ENCODE peak calls at places on chromosomes 12 and 14, in nine cellular contexts. N is spleen, H is Peyer's patch, C is tibial nerve, B is WTC11, G is osteocyte, X is tibial artery, R is nephron progenitor cell, D is endothelial cell. K is an unnamed sample.

GRCh38 chr12:110183386-110183785 is 59.2 kb downstream of the IFT81 start:
- DNase-seq in G (no peak), C (no peak), H (no peak), B (no peak), X (no peak), N (no peak), D (no peak), R (no peak), K (no peak)

GRCh38 chr12:6630696-6631095 is 5.1 kb downstream of the LPAR5 start:
- DNase-seq in B (no peak), C (no peak), R (no peak), D (no peak), N (no peak), X (no peak), G (no peak), H (no peak), K (no peak)

GRCh38 chr14:36556811-36557433 is 25.5 kb downstream of the NKX2-8 start:
- DNase-seq in R (peak), H (no peak), C (no peak), X (no peak), N (no peak), D (peak), G (no peak), B (peak), K (no peak)

GRCh38 chr12:31591308-31591901 is 469 bp upstream of the DENND5B start:
- DNase-seq in H (peak), D (peak), N (no peak), B (no peak), G (no peak), X (no peak), C (no peak), R (peak), K (no peak)

GRCh38 chr12:94621662-94622359 is 28.5 kb downstream of the TMCC3 start:
- DNase-seq in G (no peak), C (no peak), R (no peak), B (no peak), D (no peak), X (no peak), N (no peak), H (peak), K (no peak)

GRCh38 chr12:57755454-57756372 is 810 bp downstream of the MARCHF9 start:
- DNase-seq in G (no peak), B (no peak), D (no peak), C (no peak), H (peak), N (peak), X (no peak), R (peak), K (no peak)

GRCh38 chr12:29241821-29242591 is 92.9 kb downstream of the FAR2 start:
- DNase-seq in B (no peak), C (no peak), X (no peak), G (no peak), N (no peak), D (no peak), H (peak), R (no peak), K (no peak)

GRCh38 chr14:87052646-87053225 is 940.2 kb downstream of the GALC start:
- DNase-seq in N (no peak), H (no peak), B (no peak), C (no peak), X (no peak), D (no peak), G (no peak), R (no peak), K (no peak)

GRCh38 chr12:13472690-13473089 is 276.2 kb downstream of the EMP1 start:
- DNase-seq in R (no peak), X (no peak), G (no peak), D (no peak), C (no peak), B (no peak), H (no peak), N (no peak), K (no peak)

GRCh38 chr12:98840325-98840724 is 195.2 kb downstream of the APAF1 start:
- DNase-seq in B (no peak), C (no peak), H (no peak), D (no peak), N (no peak), X (no peak), G (no peak), R (no peak), K (no peak)

GRCh38 chr12:54439096-54439495 is 20.0 kb upstream of the ITGA5 start:
- DNase-seq in D (no peak), X (no peak), R (no peak), B (no peak), G (peak), H (no peak), N (no peak), C (no peak), K (peak)

GRCh38 chr14:102878174-102878969 is 44.1 kb upstream of the AMN start:
- DNase-seq in R (no peak), D (no peak), X (no peak), N (no peak), B (peak), G (no peak), C (no peak), H (peak), K (no peak)

GRCh38 chr12:8562310-8562709 is 21.6 kb upstream of the CLEC4E start:
- DNase-seq in D (no peak), R (no peak), B (peak), G (no peak), X (no peak), C (no peak), H (no peak), N (no peak), K (no peak)
- TF ChIP-seq CTCF in D (no peak), R (no peak), B (peak), G (no peak), X (no peak), C (no peak), H (no peak), N (no peak), K (no peak)

GRCh38 chr14:25461780-25462179 is 411.8 kb upstream of the STXBP6 start:
- DNase-seq in D (no peak), B (peak), R (no peak), N (no peak), X (no peak), C (no peak), G (no peak), H (no peak), K (no peak)
- TF ChIP-seq CTCF in D (no peak), B (peak), R (no peak), N (no peak), X (no peak), C (no peak), G (no peak), H (no peak), K (no peak)

GRCh38 chr12:26017484-26018211 is 59.2 kb downstream of the RASSF8 start:
- DNase-seq in C (no peak), B (peak), G (no peak), R (peak), H (no peak), X (no peak), D (peak), N (no peak), K (peak)
- TF ChIP-seq CTCF in C (peak), B (peak), G (peak), R (peak), H (peak), X (peak), D (peak), N (peak), K (peak)

DNA sequence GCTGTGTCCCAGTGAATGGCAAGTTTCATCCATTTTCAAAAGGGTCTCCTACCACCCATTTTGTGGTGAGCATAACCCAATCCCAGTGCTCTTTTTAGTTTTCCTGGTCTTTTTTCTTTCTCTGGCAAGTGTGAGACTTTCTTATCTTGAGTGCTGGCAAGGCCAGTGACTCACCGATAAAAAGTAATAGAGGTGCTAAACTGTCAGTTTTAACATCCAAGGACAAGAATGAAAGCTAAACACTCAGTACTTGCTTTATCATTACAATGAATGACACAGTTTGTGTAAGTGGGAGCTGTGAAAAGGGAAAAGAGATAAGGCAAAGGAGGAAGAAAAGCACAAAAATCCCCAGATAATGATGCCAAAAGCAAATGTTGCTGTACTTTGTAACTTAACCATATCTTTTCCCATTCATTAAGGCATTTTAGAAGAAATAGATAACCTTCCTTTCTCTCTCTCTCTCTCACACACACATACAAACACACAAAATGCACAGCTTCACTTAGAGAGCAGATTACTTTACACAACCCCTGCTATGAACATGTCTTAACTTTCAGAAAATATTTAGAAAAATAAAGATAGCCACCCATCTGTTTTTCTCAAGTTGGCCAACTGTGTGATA is 4.9 kb upstream of the LRIG3 start:
- DNase-seq in G (no peak), D (no peak), H (no peak), C (no peak), B (no peak), X (no peak), N (no peak), R (no peak), K (no peak)
- TF ChIP-seq CTCF in G (no peak), D (no peak), H (no peak), C (no peak), B (no peak), X (no peak), N (no peak), R (no peak), K (no peak)

GRCh38 chr14:20687362-20688166 is 1.0 kb upstream of the ANG start:
- DNase-seq in D (no peak), G (no peak), H (no peak), B (no peak), X (no peak), R (no peak), C (no peak), N (no peak), K (no peak)

GRCh38 chr14:20688167-20688839 is at the start of gene ANG:
- DNase-seq in N (no peak), G (no peak), H (no peak), R (no peak), X (no peak), C (no peak), B (no peak), D (no peak), K (no peak)

GRCh38 chr14:20696776-20697175 is 8.2 kb downstream of the ANG start:
- DNase-seq in D (no peak), R (no peak), X (no peak), G (no peak), B (no peak), C (no peak), H (no peak), N (no peak), K (no peak)

GRCh38 chr14:20690848-20691640 is 2.5 kb downstream of the ANG start:
- DNase-seq in H (peak), C (no peak), R (peak), B (peak), N (no peak), D (peak), X (no peak), G (no peak), K (no peak)

GRCh38 chr14:20692111-20692751 is 3.7 kb downstream of the ANG start:
- DNase-seq in N (no peak), D (no peak), X (no peak), G (no peak), R (no peak), C (no peak), B (no peak), H (no peak), K (no peak)
- TF ChIP-seq CTCF in N (no peak), D (no peak), X (no peak), G (no peak), R (no peak), C (no peak), B (no peak), H (no peak), K (no peak)

GRCh38 chr14:86035882-86036281 is 505.9 kb downstream of the FLRT2 start:
- DNase-seq in R (peak), C (no peak), D (peak), B (peak), X (no peak), H (no peak), G (no peak), N (no peak), K (no peak)

GRCh38 chr14:86038401-86038985 is 508.5 kb downstream of the FLRT2 start:
- DNase-seq in R (peak), H (no peak), N (peak), C (no peak), X (no peak), D (peak), G (no peak), B (peak), K (peak)
- TF ChIP-seq CTCF in R (peak), H (no peak), N (peak), C (peak), X (peak), D (peak), G (peak), B (peak), K (peak)

GRCh38 chr14:51185754-51186153 is 54.3 kb upstream of the TMX1 start:
- DNase-seq in D (no peak), B (no peak), N (no peak), H (no peak), R (no peak), G (no peak), C (no peak), X (no peak), K (no peak)
- TF ChIP-seq CTCF in D (no peak), B (no peak), N (no peak), H (no peak), R (no peak), G (no peak), C (no peak), X (no peak), K (no peak)

K was measured in heart right ventricle.